ENCODE peak calls at places on chromosome 1, in nine cellular contexts. R, T, I, F, Y, X, U, P and M are unnamed samples.

GRCh38 chr1:25692560-25692959 is 76.0 kb downstream of the MAN1C1 start:
- DNase-seq in R (no peak), T (no peak), I (no peak), F (no peak), Y (peak; percentile 67), X (no peak), U (no peak), P (no peak), M (no peak)

GRCh38 chr1:118113261-118113660 is 71.8 kb downstream of the SPAG17 start:
- DNase-seq in R (no peak), T (no peak), I (no peak), F (no peak), Y (no peak), X (no peak), U (no peak), P (no peak), M (no peak)

GRCh38 chr1:15249032-15249601 is 2.1 kb downstream of the FHAD1 start:
- DNase-seq in R (no peak), T (no peak), I (no peak), F (no peak), Y (no peak), X (no peak), U (no peak), P (no peak), M (no peak)

GRCh38 chr1:166153641-166154350 is 13.0 kb downstream of the FAM78B start:
- DNase-seq in R (no peak), T (no peak), I (no peak), F (no peak), Y (no peak), X (no peak), U (no peak), P (no peak), M (no peak)

GRCh38 chr1:100624886-100625430 is 87.0 kb downstream of the GPR88 start:
- DNase-seq in R (no peak), T (no peak), I (no peak), F (no peak), Y (no peak), X (no peak), U (no peak), P (no peak), M (no peak)

GRCh38 chr1:209808059-209808494 is 2.1 kb upstream of the IRF6 start:
- DNase-seq in R (peak; percentile 77), T (no peak), I (no peak), F (no peak), Y (no peak), X (peak; percentile 80), U (peak; percentile 57), P (no peak), M (peak; percentile 64)

GRCh38 chr1:186620951-186621350 is 59.3 kb downstream of the PTGS2 start:
- DNase-seq in R (no peak), T (no peak), I (no peak), F (no peak), Y (no peak), X (no peak), U (no peak), P (no peak), M (no peak)

GRCh38 chr1:204180133-204180532 is 14.0 kb upstream of the REN start:
- DNase-seq in R (no peak), T (no peak), I (no peak), F (no peak), Y (no peak), X (no peak), U (no peak), P (no peak), M (no peak)

GRCh38 chr1:102586022-102586421 is 522.3 kb downstream of the COL11A1 start:
- DNase-seq in R (no peak), T (no peak), I (no peak), F (no peak), Y (no peak), X (no peak), U (no peak), P (no peak), M (no peak)

GRCh38 chr1:90386899-90387334 is 330.2 kb downstream of the BARHL2 start:
- DNase-seq in R (no peak), T (no peak), I (no peak), F (no peak), Y (no peak), X (no peak), U (no peak), P (no peak), M (no peak)

GRCh38 chr1:26050255-26050640 is 4.3 kb upstream of the SLC30A2 start:
- DNase-seq in R (no peak), T (peak; percentile 56), I (no peak), F (no peak), Y (no peak), X (no peak), U (no peak), P (no peak), M (no peak)

GRCh38 chr1:162676767-162677166 is 44.5 kb downstream of the DDR2 start:
- DNase-seq in R (peak; percentile 29), T (no peak), I (no peak), F (no peak), Y (no peak), X (peak; percentile 43), U (no peak), P (no peak), M (no peak)

GRCh38 chr1:170634293-170634692 is 29.6 kb upstream of the PRRX1 start:
- DNase-seq in R (no peak), T (no peak), I (no peak), F (no peak), Y (no peak), X (no peak), U (no peak), P (no peak), M (no peak)

GRCh38 chr1:221783936-221784335 is 42.0 kb upstream of the DUSP10 start:
- DNase-seq in R (no peak), T (no peak), I (no peak), F (no peak), Y (no peak), X (no peak), U (no peak), P (no peak), M (no peak)

GRCh38 chr1:54528613-54529012 is 19.4 kb upstream of the ACOT11 start:
- DNase-seq in R (no peak), T (no peak), I (no peak), F (no peak), Y (no peak), X (no peak), U (no peak), P (no peak), M (no peak)

GRCh38 chr1:184329255-184329953 is 57.4 kb upstream of the C1orf21 start:
- DNase-seq in R (no peak), T (no peak), I (no peak), F (no peak), Y (no peak), X (no peak), U (no peak), P (no peak), M (no peak)

GRCh38 chr1:54220004-54220811 is 20.2 kb downstream of the MRPL37 start:
- DNase-seq in R (peak; percentile 70), T (peak; percentile 39), I (no peak), F (no peak), Y (no peak), X (peak; percentile 68), U (peak; percentile 65), P (no peak), M (peak; percentile 78)

GRCh38 chr1:34684246-34684645 is 70.6 kb upstream of the GJB5 start:
- DNase-seq in R (no peak), T (no peak), I (no peak), F (no peak), Y (no peak), X (no peak), U (no peak), P (no peak), M (no peak)

GRCh38 chr1:93025572-93025971 is 53.5 kb upstream of the MTF2 start:
- DNase-seq in R (no peak), T (no peak), I (no peak), F (no peak), Y (no peak), X (no peak), U (no peak), P (no peak), M (no peak)

GRCh38 chr1:93028542-93028941 is 50.5 kb upstream of the MTF2 start:
- DNase-seq in R (no peak), T (no peak), I (no peak), F (no peak), Y (no peak), X (no peak), U (no peak), P (no peak), M (no peak)

GRCh38 chr1:93033785-93034184 is 45.3 kb upstream of the MTF2 start:
- DNase-seq in R (no peak), T (no peak), I (no peak), F (no peak), Y (no peak), X (no peak), U (no peak), P (no peak), M (no peak)

GRCh38 chr1:93033029-93033428 is 46.1 kb upstream of the MTF2 start:
- DNase-seq in R (no peak), T (no peak), I (no peak), F (no peak), Y (no peak), X (no peak), U (no peak), P (no peak), M (no peak)

GRCh38 chr1:93029317-93029716 is 49.8 kb upstream of the MTF2 start:
- DNase-seq in R (no peak), T (no peak), I (no peak), F (no peak), Y (no peak), X (no peak), U (no peak), P (no peak), M (no peak)
- H3K4me1 ChIP-seq in R (no peaks in the 10 kb centered on the region), T (no peaks in the 10 kb centered on the region), I (no peaks in the 10 kb centered on the region), F (no peaks in the 10 kb centered on the region), Y (no peaks in the 10 kb centered on the region), X (peaks cover 14% of the 10 kb centered on the region), U (no peaks in the 10 kb centered on the region), P (no peaks in the 10 kb centered on the region), M (no peaks in the 10 kb centered on the region)

DNA sequence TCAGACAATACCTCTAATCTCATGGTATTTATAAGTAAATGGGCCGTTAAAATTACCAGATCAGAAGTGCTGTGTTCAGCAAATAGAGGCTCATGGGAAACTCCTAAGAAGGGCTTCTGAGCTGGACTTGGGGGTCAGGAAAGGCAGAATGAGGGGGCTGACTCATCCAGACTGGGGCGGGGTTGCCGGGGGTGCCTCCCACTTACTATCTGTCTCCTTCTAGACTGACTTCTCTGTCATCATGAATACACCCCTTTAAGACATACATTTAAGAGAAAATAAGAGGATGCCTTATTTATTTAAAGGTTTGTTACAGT is 96.0 kb upstream of the ERRFI1 start:
- DNase-seq in R (no peak), T (no peak), I (no peak), F (no peak), Y (no peak), X (no peak), U (no peak), P (no peak), M (no peak)
- H3K27ac ChIP-seq in R (peak overlapping the region; percentile 69), T (peak overlapping the region; percentile 57), I (peak overlapping the region; percentile 84), F (peak overlapping the region; percentile 99), Y (no peak overlapping the region), X (peak overlapping the region; percentile 55), U (peak overlapping the region; percentile 69), P (peak overlapping the region; percentile 84), M (peak overlapping the region; percentile 96)

GRCh38 chr1:51607676-51608075 is 9.2 kb upstream of the OSBPL9 start:
- DNase-seq in R (no peak), T (no peak), I (no peak), F (no peak), Y (no peak), X (no peak), U (no peak), P (no peak), M (no peak)
- H3K4me1 ChIP-seq in R (no peaks in the 10 kb centered on the region), T (peaks cover 37% of the 10 kb centered on the region), I (no peaks in the 10 kb centered on the region), F (no peaks in the 10 kb centered on the region), Y (no peaks in the 10 kb centered on the region), X (peaks cover 36% of the 10 kb centered on the region), U (peaks cover 9% of the 10 kb centered on the region), P (no peaks in the 10 kb centered on the region), M (no peaks in the 10 kb centered on the region)

GRCh38 chr1:119125874-119126273 is 14.6 kb downstream of the WARS2 start:
- DNase-seq in R (no peak), T (no peak), I (no peak), F (no peak), Y (no peak), X (no peak), U (no peak), P (no peak), M (no peak)
- H3K27ac ChIP-seq in R (no peak overlapping the region), T (no peak overlapping the region), I (no peak overlapping the region), F (no peak overlapping the region), Y (no peak overlapping the region), X (no peak overlapping the region), U (no peak overlapping the region), P (no peak overlapping the region), M (no peak overlapping the region)